ENCODE peak calls at places on chromosomes 16 and 17, in five cellular contexts. W, K, P, N and D are unnamed samples.

GRCh38 chr16:54901606-54902005 is 29.1 kb upstream of the IRX5 start:
- DNase-seq in P (no peak), N (no peak), W (no peak), K (no peak), D (no peak)

GRCh38 chr16:53052519-53053501 is at the start of gene CHD9NB:
- DNase-seq in N (no peak), K (peak), W (peak), P (no peak), D (peak)

GRCh38 chr17:28953444-28954118 is 2.3 kb upstream of the PHF12 start:
- DNase-seq in N (peak), K (peak), W (peak), P (peak), D (peak)

GRCh38 chr16:54411555-54411954 is 125.0 kb upstream of the IRX3 start:
- DNase-seq in N (peak), P (no peak), W (no peak), K (no peak), D (no peak)

GRCh38 chr17:66714046-66715023 is 120.6 kb upstream of the CACNG5 start:
- DNase-seq in N (no peak), K (no peak), P (no peak), W (no peak), D (no peak)

GRCh38 chr16:66512589-66513404 is 37.1 kb downstream of the TK2 start:
- DNase-seq in W (no peak), K (peak), N (no peak), P (peak), D (peak)

GRCh38 chr16:27800817-27801216 is 250.9 kb downstream of the KATNIP start:
- DNase-seq in N (no peak), K (no peak), P (no peak), W (no peak), D (no peak)

GRCh38 chr16:25109643-25110042 is 1.9 kb upstream of the LCMT1 start:
- DNase-seq in N (peak), W (peak), P (no peak), K (peak), D (peak)

GRCh38 chr17:67520282-67520906 is 143.3 kb downstream of the PITPNC1 start:
- DNase-seq in P (no peak), W (peak), N (peak), K (peak), D (peak)

GRCh38 chr16:9225527-9226316 is 134.3 kb downstream of the HAPSTR1 start:
- DNase-seq in K (peak), N (no peak), P (no peak), W (no peak), D (no peak)

GRCh38 chr16:57273826-57274225 is 10.6 kb downstream of the PLLP start:
- DNase-seq in K (no peak), W (no peak), P (no peak), N (no peak), D (no peak)

GRCh38 chr16:50756466-50756865 is 14.6 kb downstream of the CYLD start:
- DNase-seq in N (no peak), W (no peak), P (no peak), K (peak), D (no peak)

GRCh38 chr17:81928497-81929252 is 1.1 kb upstream of the MAFG start:
- DNase-seq in K (peak), W (no peak), N (no peak), P (no peak), D (no peak)

GRCh38 chr16:71846443-71846842 is 667 bp downstream of the ATXN1L start:
- DNase-seq in N (no peak), W (no peak), K (peak), P (no peak), D (peak)

GRCh38 chr17:82583720-82584234 is 64.2 kb downstream of the FOXK2 start:
- DNase-seq in N (no peak), P (no peak), W (no peak), K (no peak), D (no peak)

GRCh38 chr17:27985306-27985705 is 57.2 kb upstream of the NLK start:
- DNase-seq in N (no peak), W (no peak), P (no peak), K (no peak), D (no peak)

GRCh38 chr16:49701867-49702494 is 153.9 kb downstream of the ZNF423 start:
- DNase-seq in P (peak), K (peak), W (no peak), N (peak), D (peak)

GRCh38 chr17:16935241-16935663 is 36.7 kb downstream of the TNFRSF13B start:
- DNase-seq in N (no peak), K (no peak), W (no peak), P (peak), D (no peak)

GRCh38 chr17:16937431-16937830 is 34.5 kb downstream of the TNFRSF13B start:
- DNase-seq in K (no peak), P (no peak), W (no peak), N (no peak), D (no peak)

GRCh38 chr17:16938031-16938430 is 33.9 kb downstream of the TNFRSF13B start:
- DNase-seq in W (no peak), N (no peak), K (no peak), P (no peak), D (no peak)

GRCh38 chr17:16935786-16936185 is 36.1 kb downstream of the TNFRSF13B start:
- DNase-seq in K (no peak), W (no peak), P (no peak), N (no peak), D (no peak)

DNA sequence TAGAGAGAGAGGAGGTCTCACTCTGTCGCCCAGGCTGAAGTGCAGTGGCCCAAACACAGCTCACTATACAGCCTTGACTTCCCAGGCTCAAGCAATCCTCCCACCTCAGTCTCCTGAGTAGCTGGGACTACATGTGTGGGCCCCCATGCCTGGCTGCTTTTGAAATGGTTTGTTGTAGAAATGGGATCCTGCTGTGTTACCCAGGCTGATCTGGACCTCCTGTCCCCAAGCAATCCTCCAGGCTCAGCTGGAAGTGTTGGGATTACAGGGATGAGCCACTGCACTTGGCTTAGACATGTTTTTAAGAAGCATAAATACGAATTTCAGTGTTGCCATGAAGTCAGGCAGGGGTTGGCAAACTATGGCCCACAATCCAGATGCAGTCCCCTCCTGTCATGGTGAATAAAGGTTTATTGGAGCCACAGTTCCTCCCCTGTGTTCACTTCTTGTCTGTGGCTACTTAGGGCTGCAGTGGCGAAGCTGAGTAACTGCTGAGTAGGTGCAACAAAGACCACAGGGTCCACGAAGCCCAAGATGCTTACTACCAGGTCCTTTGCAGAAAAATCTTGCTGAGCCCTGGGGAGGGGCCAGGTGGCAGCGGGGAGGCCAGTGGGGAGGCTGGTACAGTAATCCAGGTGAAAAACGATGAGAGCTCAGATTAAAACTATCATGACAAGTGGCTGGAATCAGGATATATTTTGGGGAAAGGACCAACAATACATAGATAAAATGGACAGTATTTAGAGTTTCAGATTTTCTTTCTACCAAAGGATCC is 35.2 kb downstream of the TNFRSF13B start:
- DNase-seq in W (no peak), K (no peak), P (peak), N (no peak), D (no peak)
- H3K4me3 ChIP-seq in W (no peak), K (no peak), P (no peak), N (no peak), D (no peak)

DNA sequence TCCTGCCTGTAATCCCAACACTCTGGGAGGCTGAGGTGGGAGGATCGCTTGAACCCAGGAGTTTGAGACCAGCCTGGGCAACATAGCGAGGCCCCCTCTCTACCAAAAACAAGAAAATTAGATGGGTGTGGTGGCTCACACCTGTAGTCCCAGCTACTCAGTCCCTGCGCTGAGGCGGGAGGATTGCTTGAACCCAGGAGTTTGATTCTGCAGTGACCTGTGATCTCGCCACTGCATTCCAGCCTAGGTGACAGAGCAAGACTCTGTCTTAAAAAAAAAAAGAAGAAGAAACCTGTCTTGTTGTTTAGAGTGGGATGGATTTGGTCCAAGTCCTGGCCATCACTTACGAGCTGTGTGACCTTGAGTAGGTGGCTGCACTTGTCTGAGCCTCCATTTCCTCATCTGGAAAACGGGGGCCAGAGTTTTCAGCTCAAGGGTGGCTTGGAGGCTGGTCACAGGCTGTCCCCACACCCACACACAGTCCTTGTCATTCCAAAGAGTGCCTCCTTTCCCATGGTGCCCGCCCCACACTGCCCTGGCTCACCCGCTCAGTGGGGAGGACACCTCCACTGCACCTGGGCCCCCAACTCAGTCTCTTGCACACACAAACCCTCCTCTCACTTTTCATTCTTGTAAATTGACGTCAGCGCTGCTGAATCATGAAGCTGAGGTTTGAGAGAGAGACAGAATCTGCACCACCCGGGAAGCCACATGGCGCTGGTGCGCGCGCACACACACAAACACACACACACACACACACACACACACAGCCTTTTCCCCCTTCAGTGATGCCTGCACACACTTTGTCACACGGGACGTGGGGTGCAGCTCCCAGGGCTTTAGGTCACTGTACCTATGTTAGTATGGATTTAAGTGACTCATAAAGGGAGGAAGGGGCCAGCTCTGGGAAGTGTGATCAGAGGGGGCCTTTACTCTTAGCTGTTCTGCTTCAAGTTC is 4.2 kb downstream of the SOCS1 start:
- DNase-seq in P (no peak), K (peak), N (no peak), W (peak), D (peak)
- H3K4me3 ChIP-seq in P (no peak), K (no peak), N (no peak), W (peak), D (no peak)

GRCh38 chr16:4477966-4478365 is 1.8 kb downstream of the HMOX2 start:
- DNase-seq in K (peak), P (no peak), W (peak), N (no peak), D (peak)
- H3K4me3 ChIP-seq in K (peak), P (no peak), W (no peak), N (no peak), D (no peak)

GRCh38 chr16:58411336-58411735 is 19.1 kb downstream of the GINS3 start:
- DNase-seq in K (no peak), P (no peak), N (no peak), W (no peak), D (no peak)
- H3K4me3 ChIP-seq in K (no peak), P (no peak), N (no peak), W (no peak), D (no peak)

GRCh38 chr17:76672892-76673291 is 29.3 kb upstream of the ST6GALNAC1 start:
- DNase-seq in K (no peak), N (no peak), W (no peak), P (no peak), D (no peak)
- H3K4me3 ChIP-seq in K (no peak), N (no peak), W (no peak), P (no peak), D (no peak)

GRCh38 chr17:44777394-44778348 is 18.9 kb downstream of the ADAM11 start:
- DNase-seq in N (no peak), P (no peak), W (no peak), K (no peak), D (no peak)

GRCh38 chr17:44779211-44780025 is 20.6 kb downstream of the ADAM11 start:
- DNase-seq in W (peak), P (peak), N (peak), K (peak), D (peak)

GRCh38 chr17:44780161-44780560 is 21.4 kb downstream of the ADAM11 start:
- DNase-seq in W (no peak), P (no peak), N (no peak), K (no peak), D (no peak)

GRCh38 chr17:44776628-44777393 is 18.0 kb downstream of the ADAM11 start:
- DNase-seq in P (no peak), W (no peak), K (no peak), N (no peak), D (no peak)

DNA sequence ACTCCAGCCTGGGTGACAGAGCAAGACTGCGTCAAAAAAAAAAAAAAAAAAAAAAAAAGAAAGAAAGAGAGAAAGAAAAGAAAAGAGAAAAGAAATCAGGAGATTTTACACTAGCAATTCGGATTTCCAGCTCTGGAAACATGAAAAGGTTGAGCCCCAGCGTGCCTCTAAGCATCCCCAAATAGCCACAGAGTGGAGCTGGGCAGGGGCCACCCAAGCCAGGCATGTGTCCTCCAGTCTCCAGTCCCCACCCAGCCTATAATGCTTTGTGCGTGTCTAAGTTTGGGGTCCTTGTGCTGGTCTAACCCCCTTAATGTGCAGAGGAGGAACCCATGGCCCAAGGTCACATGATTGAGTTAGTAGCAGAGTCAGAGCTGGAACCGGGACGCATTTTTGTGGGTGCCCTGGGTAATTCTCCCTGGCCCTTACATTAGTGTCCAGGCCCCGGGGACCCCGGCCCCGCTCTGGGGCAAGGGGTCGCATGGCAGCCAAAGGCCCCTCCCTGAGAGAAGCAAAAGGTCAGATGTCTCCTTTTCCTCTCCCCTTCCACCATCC is 19.9 kb downstream of the ADAM11 start:
- DNase-seq in W (no peak), K (no peak), N (no peak), P (no peak), D (no peak)
- H3K4me3 ChIP-seq in W (no peak), K (peak), N (no peak), P (peak), D (no peak)

GRCh38 chr16:69693916-69694315 is 32.4 kb downstream of the NQO1 start:
- DNase-seq in P (no peak), N (no peak), W (no peak), K (no peak), D (no peak)

GRCh38 chr16:69691980-69692911 is 34.1 kb downstream of the NQO1 start:
- DNase-seq in W (peak), P (no peak), K (peak), N (no peak), D (no peak)

DNA sequence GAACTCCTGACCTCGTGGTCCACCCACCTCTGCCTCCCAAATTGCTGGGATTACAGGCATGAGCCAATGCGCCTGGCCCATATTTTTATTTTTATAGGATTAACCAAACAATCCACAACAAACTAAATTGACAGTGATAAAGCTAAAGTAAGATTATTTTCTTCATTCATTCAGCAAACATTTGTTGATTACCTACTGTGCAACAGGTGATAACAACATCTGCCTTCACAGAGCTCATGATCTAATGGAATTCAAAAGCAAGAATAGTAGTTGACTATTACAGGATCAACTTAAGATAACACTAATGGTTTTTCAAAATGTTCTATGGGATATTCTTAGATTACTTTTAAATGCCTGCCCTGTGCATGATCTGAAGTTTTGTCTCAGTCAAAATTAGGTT is 37.8 kb downstream of the NQO1 start:
- DNase-seq in K (no peak), N (no peak), W (no peak), P (no peak), D (no peak)
- H3K4me3 ChIP-seq in K (no peak), N (no peak), W (no peak), P (no peak), D (no peak)

GRCh38 chr17:65630502-65630901 is 69.1 kb upstream of the AXIN2 start:
- DNase-seq in W (no peak), K (no peak), N (no peak), P (no peak), D (no peak)

GRCh38 chr17:65627892-65628622 is 66.6 kb upstream of the AXIN2 start:
- DNase-seq in W (peak), N (peak), K (peak), P (no peak), D (peak)

GRCh38 chr17:65627108-65627507 is 65.7 kb upstream of the AXIN2 start:
- DNase-seq in K (no peak), W (no peak), N (no peak), P (no peak), D (no peak)

GRCh38 chr17:65629234-65629690 is 67.8 kb upstream of the AXIN2 start:
- DNase-seq in W (peak), P (no peak), K (no peak), N (no peak), D (no peak)

DNA sequence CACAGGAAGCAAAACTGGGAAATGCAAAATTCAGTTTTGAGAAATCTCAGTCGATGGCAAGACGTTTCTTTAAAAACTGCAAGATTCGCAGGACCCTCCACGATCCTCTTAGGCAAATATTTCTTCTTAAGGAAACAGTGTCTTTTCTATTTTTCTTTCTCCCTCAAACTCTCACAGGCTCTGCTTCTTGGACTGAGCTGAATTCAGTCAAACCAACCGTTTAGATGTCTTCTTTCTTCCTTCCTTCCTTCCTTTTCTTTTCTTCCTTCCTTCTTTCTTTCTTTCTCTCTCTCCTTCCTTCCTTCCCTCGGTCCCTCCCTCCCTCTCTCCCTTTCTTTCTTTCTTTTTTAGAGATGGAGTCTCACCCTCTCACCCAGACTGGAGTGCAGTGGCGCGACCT is 67.2 kb upstream of the AXIN2 start:
- DNase-seq in W (no peak), N (no peak), K (no peak), P (no peak), D (no peak)
- H3K4me3 ChIP-seq in W (no peak), N (no peak), K (no peak), P (no peak), D (no peak)

GRCh38 chr17:31918701-31919128 is 17.2 kb upstream of the UTP6 start:
- DNase-seq in N (no peak), K (no peak), W (peak), P (no peak), D (no peak)

GRCh38 chr17:31919802-31920525 is 16.8 kb upstream of the SUZ12 start:
- DNase-seq in P (no peak), W (peak), K (peak), N (no peak), D (peak)

GRCh38 chr17:31916496-31917064 is 15.1 kb upstream of the UTP6 start:
- DNase-seq in W (no peak), N (no peak), K (no peak), P (no peak), D (no peak)

GRCh38 chr17:31915456-31916100 is 14.1 kb upstream of the UTP6 start:
- DNase-seq in P (no peak), W (peak), N (no peak), K (no peak), D (peak)

GRCh38 chr17:31917065-31917529 is 15.6 kb upstream of the UTP6 start:
- DNase-seq in K (no peak), N (peak), P (no peak), W (no peak), D (no peak)
- H3K4me3 ChIP-seq in K (no peak), N (no peak), P (no peak), W (no peak), D (no peak)

GRCh38 chr17:49120166-49120565 is 12.4 kb upstream of the B4GALNT2 start:
- DNase-seq in K (no peak), N (no peak), P (no peak), W (no peak), D (no peak)
- H3K4me3 ChIP-seq in K (no peak), N (no peak), P (no peak), W (no peak), D (no peak)